ENCODE peak calls at places on chromosomes 5 and 9, in four cellular contexts. One of them, this sample, is unnamed.

GRCh38 chr5:41794478-41794877 is 75.7 kb downstream of the OXCT1 start:
- DNase-seq in T follicular helper cell: no peak
- DNase-seq in uterus: no peak
- DNase-seq in NCI-H524: no peak
- DNase-seq in this sample: no peak

GRCh38 chr9:33350310-33350709 is 52.1 kb downstream of the AQP7 start:
- DNase-seq in T follicular helper cell: no peak
- DNase-seq in uterus: no peak
- DNase-seq in NCI-H524: no peak
- DNase-seq in this sample: no peak

GRCh38 chr9:125409637-125410521 is 148.3 kb downstream of the GAPVD1 start:
- DNase-seq in T follicular helper cell: no peak
- DNase-seq in uterus: no peak
- DNase-seq in NCI-H524: no peak
- DNase-seq in this sample: no peak

GRCh38 chr5:155532621-155533314 is 519.2 kb downstream of the KIF4B start:
- DNase-seq in T follicular helper cell: no peak
- DNase-seq in uterus: no peak
- DNase-seq in NCI-H524: no peak
- DNase-seq in this sample: no peak

GRCh38 chr9:22214497-22215031 is 205.5 kb upstream of the CDKN2B start:
- DNase-seq in T follicular helper cell: no peak
- DNase-seq in uterus: no peak
- DNase-seq in NCI-H524: no peak
- DNase-seq in this sample: no peak

GRCh38 chr5:40502045-40502444 is 177.7 kb upstream of the PTGER4 start:
- DNase-seq in T follicular helper cell: no peak
- DNase-seq in uterus: no peak
- DNase-seq in NCI-H524: no peak
- DNase-seq in this sample: no peak

GRCh38 chr5:179699640-179700298 is 1.0 kb downstream of the CANX start:
- DNase-seq in T follicular helper cell: no peak
- DNase-seq in uterus: no peak
- DNase-seq in NCI-H524: no peak
- DNase-seq in this sample: no peak

GRCh38 chr9:86809968-86810367 is 137.3 kb downstream of the GAS1 start:
- DNase-seq in T follicular helper cell: no peak
- DNase-seq in uterus: no peak
- DNase-seq in NCI-H524: no peak
- DNase-seq in this sample: no peak

GRCh38 chr5:34022131-34022705 is 14.4 kb upstream of the AMACR start:
- DNase-seq in T follicular helper cell: no peak
- DNase-seq in uterus: no peak
- DNase-seq in NCI-H524: no peak
- DNase-seq in this sample: no peak

GRCh38 chr9:117784996-117785395 is 80.8 kb downstream of the TLR4 start:
- DNase-seq in T follicular helper cell: no peak
- DNase-seq in uterus: no peak
- DNase-seq in NCI-H524: peak; percentile 82
- DNase-seq in this sample: no peak